ENCODE peak calls at places on chromosomes 5 and 9, in ten cellular contexts. One of them, this sample, is unnamed.

GRCh38 chr5:136506131-136506530 is 140.8 kb upstream of the TRPC7 start:
- DNase-seq in T-cell: no peak
- DNase-seq in bronchial epithelial cell: no peak
- DNase-seq in SJSA1: no peak
- DNase-seq in renal cortical epithelial cell: no peak
- DNase-seq in activated CD8-positive, alpha-beta memory T cell treated with anti-CD3 and anti-CD28 coated beads for 4 hours: no peak
- DNase-seq in effector CD8-positive, alpha-beta T cell: no peak
- DNase-seq in iPS DF 19.7: no peak
- DNase-seq in neural crest cell: no peak
- DNase-seq in iris pigment epithelial cell: no peak
- DNase-seq in this sample: no peak

GRCh38 chr9:89986190-89986589 is 381.4 kb downstream of the GADD45G start:
- DNase-seq in effector CD8-positive, alpha-beta T cell: no peak
- DNase-seq in SJSA1: no peak
- DNase-seq in renal cortical epithelial cell: no peak
- DNase-seq in T-cell: no peak
- DNase-seq in neural crest cell: no peak
- DNase-seq in iris pigment epithelial cell: no peak
- DNase-seq in iPS DF 19.7: no peak
- DNase-seq in activated CD8-positive, alpha-beta memory T cell treated with anti-CD3 and anti-CD28 coated beads for 4 hours: no peak
- DNase-seq in bronchial epithelial cell: peak; percentile 18
- DNase-seq in this sample: no peak

GRCh38 chr5:15500326-15500958 is 462 bp downstream of the FBXL7 start:
- DNase-seq in T-cell: no peak
- DNase-seq in iris pigment epithelial cell: peak; percentile 43
- DNase-seq in SJSA1: peak; percentile 67
- DNase-seq in activated CD8-positive, alpha-beta memory T cell treated with anti-CD3 and anti-CD28 coated beads for 4 hours: no peak
- DNase-seq in neural crest cell: peak; percentile 42
- DNase-seq in renal cortical epithelial cell: no peak
- DNase-seq in bronchial epithelial cell: peak; percentile 7
- DNase-seq in effector CD8-positive, alpha-beta T cell: no peak
- DNase-seq in iPS DF 19.7: no peak
- DNase-seq in this sample: no peak

GRCh38 chr5:125499969-125500368 is 753.5 kb upstream of the ZNF608 start:
- DNase-seq in effector CD8-positive, alpha-beta T cell: no peak
- DNase-seq in iPS DF 19.7: no peak
- DNase-seq in activated CD8-positive, alpha-beta memory T cell treated with anti-CD3 and anti-CD28 coated beads for 4 hours: no peak
- DNase-seq in renal cortical epithelial cell: no peak
- DNase-seq in neural crest cell: no peak
- DNase-seq in T-cell: no peak
- DNase-seq in SJSA1: no peak
- DNase-seq in iris pigment epithelial cell: no peak
- DNase-seq in bronchial epithelial cell: no peak
- DNase-seq in this sample: no peak

GRCh38 chr5:165457854-165458481 is 1952.5 kb downstream of the MAT2B start:
- DNase-seq in effector CD8-positive, alpha-beta T cell: no peak
- DNase-seq in neural crest cell: no peak
- DNase-seq in bronchial epithelial cell: peak; percentile 50
- DNase-seq in iris pigment epithelial cell: peak; percentile 61
- DNase-seq in SJSA1: no peak
- DNase-seq in T-cell: no peak
- DNase-seq in activated CD8-positive, alpha-beta memory T cell treated with anti-CD3 and anti-CD28 coated beads for 4 hours: no peak
- DNase-seq in iPS DF 19.7: peak; percentile 15
- DNase-seq in renal cortical epithelial cell: peak; percentile 23
- DNase-seq in this sample: no peak

GRCh38 chr5:150789943-150790611 is 11.5 kb downstream of the SMIM3 start:
- DNase-seq in iris pigment epithelial cell: peak; percentile 100
- DNase-seq in activated CD8-positive, alpha-beta memory T cell treated with anti-CD3 and anti-CD28 coated beads for 4 hours: peak; percentile 39
- DNase-seq in T-cell: peak; percentile 20
- DNase-seq in effector CD8-positive, alpha-beta T cell: peak; percentile 17
- DNase-seq in renal cortical epithelial cell: peak; percentile 100
- DNase-seq in iPS DF 19.7: no peak
- DNase-seq in SJSA1: peak; percentile 90
- DNase-seq in neural crest cell: no peak
- DNase-seq in bronchial epithelial cell: peak; percentile 100
- DNase-seq in this sample: peak; percentile 25

GRCh38 chr9:135914921-135915320 is 7.6 kb upstream of the CAMSAP1 start:
- DNase-seq in SJSA1: no peak
- DNase-seq in bronchial epithelial cell: no peak
- DNase-seq in iris pigment epithelial cell: peak; percentile 89
- DNase-seq in neural crest cell: no peak
- DNase-seq in T-cell: no peak
- DNase-seq in renal cortical epithelial cell: no peak
- DNase-seq in iPS DF 19.7: no peak
- DNase-seq in effector CD8-positive, alpha-beta T cell: no peak
- DNase-seq in activated CD8-positive, alpha-beta memory T cell treated with anti-CD3 and anti-CD28 coated beads for 4 hours: no peak
- DNase-seq in this sample: no peak

GRCh38 chr5:67306997-67307580 is 110.5 kb upstream of the CD180 start:
- DNase-seq in renal cortical epithelial cell: peak; percentile 48
- DNase-seq in neural crest cell: no peak
- DNase-seq in activated CD8-positive, alpha-beta memory T cell treated with anti-CD3 and anti-CD28 coated beads for 4 hours: no peak
- DNase-seq in iPS DF 19.7: no peak
- DNase-seq in SJSA1: no peak
- DNase-seq in bronchial epithelial cell: no peak
- DNase-seq in iris pigment epithelial cell: peak; percentile 25
- DNase-seq in effector CD8-positive, alpha-beta T cell: no peak
- DNase-seq in T-cell: no peak
- DNase-seq in this sample: no peak

GRCh38 chr9:87333802-87334201 is 163.9 kb upstream of the DAPK1 start:
- DNase-seq in bronchial epithelial cell: no peak
- DNase-seq in iPS DF 19.7: no peak
- DNase-seq in iris pigment epithelial cell: no peak
- DNase-seq in T-cell: no peak
- DNase-seq in effector CD8-positive, alpha-beta T cell: no peak
- DNase-seq in activated CD8-positive, alpha-beta memory T cell treated with anti-CD3 and anti-CD28 coated beads for 4 hours: no peak
- DNase-seq in neural crest cell: no peak
- DNase-seq in renal cortical epithelial cell: no peak
- DNase-seq in SJSA1: no peak
- DNase-seq in this sample: no peak

This sample was measured in T-helper 17 cell.